ENCODE peak calls at places on chromosomes 16 and 17, in five cellular contexts. X, E, A, B and V are unnamed samples.

GRCh38 chr17:8681175-8681949 is 50.8 kb upstream of the MYH10 start:
- ATAC-seq in X (no peak), E (peak; percentile 22), A (peak; percentile 92), B (no peak), V (peak; percentile 57)

GRCh38 chr16:11603331-11603750 is 16.6 kb upstream of the LITAF start:
- ATAC-seq in X (no peak), E (no peak), A (peak; percentile 40), B (peak; percentile 82), V (no peak)

GRCh38 chr16:85037050-85037410 is 9.4 kb downstream of the KIAA0513 start:
- ATAC-seq in X (no peak), E (no peak), A (no peak), B (no peak), V (peak; percentile 80)

GRCh38 chr16:87248704-87249103 is 68.5 kb downstream of the C16orf95 start:
- ATAC-seq in X (no peak), E (no peak), A (no peak), B (no peak), V (no peak)

GRCh38 chr17:78049609-78050008 is 78.9 kb downstream of the TMC6 start:
- ATAC-seq in X (no peak), E (no peak), A (no peak), B (no peak), V (no peak)

GRCh38 chr17:418421-418751 is 65.8 kb upstream of the RPH3AL start:
- ATAC-seq in X (no peak), E (no peak), A (no peak), B (no peak), V (no peak)

GRCh38 chr17:19578545-19578944 is 44.9 kb downstream of the SLC47A1 start:
- ATAC-seq in X (no peak), E (no peak), A (no peak), B (no peak), V (no peak)

GRCh38 chr16:67163164-67163902 is 1.2 kb upstream of the HSF4 start:
- ATAC-seq in X (no peak), E (no peak), A (peak; percentile 51), B (peak; percentile 17), V (peak; percentile 50)

GRCh38 chr16:65763640-65764305 is 602.7 kb upstream of the CDH5 start:
- ATAC-seq in X (no peak), E (no peak), A (no peak), B (no peak), V (no peak)

GRCh38 chr16:76164970-76165558 is 112.1 kb upstream of the CNTNAP4 start:
- ATAC-seq in X (no peak), E (no peak), A (no peak), B (no peak), V (no peak)

GRCh38 chr17:60525347-60525623 is 757 bp downstream of the APPBP2 start:
- ATAC-seq in X (peak; percentile 12), E (peak; percentile 26), A (peak; percentile 30), B (no peak), V (peak; percentile 8)

GRCh38 chr16:55495616-55496289 is 13.1 kb upstream of the LPCAT2 start:
- ATAC-seq in X (no peak), E (peak; percentile 81), A (no peak), B (peak; percentile 45), V (no peak)

GRCh38 chr16:87784812-87785211 is 19.0 kb upstream of the KLHDC4 start:
- ATAC-seq in X (no peak), E (peak; percentile 53), A (peak; percentile 57), B (no peak), V (no peak)

GRCh38 chr16:87924041-87924851 is 12.1 kb downstream of the CA5A start:
- ATAC-seq in X (no peak), E (no peak), A (no peak), B (no peak), V (no peak)

GRCh38 chr16:69217433-69217832 is 30.5 kb downstream of the SNTB2 start:
- ATAC-seq in X (peak; percentile 66), E (peak; percentile 68), A (no peak), B (no peak), V (no peak)

GRCh38 chr17:82449883-82450356 is 632 bp downstream of the CYBC1 start:
- ATAC-seq in X (peak; percentile 2), E (no peak), A (no peak), B (no peak), V (no peak)

GRCh38 chr16:49521706-49522325 is 148.2 kb downstream of the C16orf78 start:
- ATAC-seq in X (no peak), E (no peak), A (no peak), B (peak; percentile 44), V (no peak)

GRCh38 chr17:64095144-64095882 is 34.6 kb downstream of the ERN1 start:
- ATAC-seq in X (no peak), E (peak; percentile 83), A (no peak), B (no peak), V (no peak)

GRCh38 chr17:13429201-13429600 is 172.5 kb downstream of the HS3ST3A1 start:
- ATAC-seq in X (peak; percentile 57), E (no peak), A (no peak), B (no peak), V (no peak)

GRCh38 chr16:89064606-89065444 is 28.8 kb upstream of the ACSF3 start:
- ATAC-seq in X (no peak), E (no peak), A (no peak), B (no peak), V (no peak)

GRCh38 chr16:89534147-89534788 is 26.1 kb downstream of the SPG7 start:
- ATAC-seq in X (peak; percentile 26), E (peak; percentile 81), A (peak; percentile 63), B (no peak), V (peak; percentile 63)

GRCh38 chr17:75404223-75404738 is 1.2 kb downstream of the GRB2 start:
- ATAC-seq in X (no peak), E (peak; percentile 43), A (peak; percentile 43), B (peak; percentile 68), V (no peak)